ENCODE peak calls at places on chromosomes 4 and X, in nine cellular contexts. One of them, this sample, is unnamed. For H3K4me1, the result is how much of the 10 kb centered on the place peaks cover.

GRCh38 chr4:159105761-159106243 is 2.9 kb downstream of the RAPGEF2 start:
- DNase-seq in K562: no peak
- DNase-seq in astrocyte: peak
- DNase-seq in mammary epithelial cell: peak
- DNase-seq in mesenchymal stem cell: no peak
- DNase-seq in GM12878: peak
- DNase-seq in neuronal stem cell: no peak
- DNase-seq in OCI-LY7: no peak
- DNase-seq in IMR-90: peak
- DNase-seq in this sample: peak

GRCh38 chrX:51568586-51568985 is 50.1 kb downstream of the CENPVL3 start:
- DNase-seq in mesenchymal stem cell: peak
- DNase-seq in astrocyte: peak
- DNase-seq in OCI-LY7: no peak
- DNase-seq in neuronal stem cell: no peak
- DNase-seq in GM12878: no peak
- DNase-seq in IMR-90: peak
- DNase-seq in mammary epithelial cell: peak
- DNase-seq in K562: no peak
- DNase-seq in this sample: no peak

GRCh38 chr4:123892368-123892961 is 495.9 kb downstream of the SPRY1 start:
- DNase-seq in K562: no peak
- DNase-seq in OCI-LY7: no peak
- DNase-seq in neuronal stem cell: no peak
- DNase-seq in mammary epithelial cell: no peak
- DNase-seq in mesenchymal stem cell: peak
- DNase-seq in GM12878: no peak
- DNase-seq in astrocyte: no peak
- DNase-seq in IMR-90: peak
- DNase-seq in this sample: no peak

GRCh38 chr4:40372651-40373050 is 37.5 kb downstream of the CHRNA9 start:
- DNase-seq in mammary epithelial cell: no peak
- DNase-seq in GM12878: no peak
- DNase-seq in IMR-90: no peak
- DNase-seq in K562: no peak
- DNase-seq in neuronal stem cell: no peak
- DNase-seq in mesenchymal stem cell: no peak
- DNase-seq in OCI-LY7: no peak
- DNase-seq in astrocyte: no peak
- DNase-seq in this sample: no peak

GRCh38 chr4:185729300-185729912 is 82.6 kb downstream of the SORBS2 start:
- DNase-seq in IMR-90: no peak
- DNase-seq in mammary epithelial cell: no peak
- DNase-seq in K562: no peak
- DNase-seq in OCI-LY7: no peak
- DNase-seq in neuronal stem cell: no peak
- DNase-seq in mesenchymal stem cell: no peak
- DNase-seq in GM12878: no peak
- DNase-seq in astrocyte: no peak
- DNase-seq in this sample: no peak

GRCh38 chrX:19342331-19342906 is 1.3 kb upstream of the PDHA1 start:
- DNase-seq in astrocyte: no peak
- DNase-seq in neuronal stem cell: no peak
- DNase-seq in IMR-90: peak
- DNase-seq in mesenchymal stem cell: no peak
- DNase-seq in OCI-LY7: peak
- DNase-seq in mammary epithelial cell: no peak
- DNase-seq in K562: no peak
- DNase-seq in GM12878: no peak
- DNase-seq in this sample: no peak

GRCh38 chr4:128957459-128957858 is 135.9 kb downstream of the SCLT1 start:
- DNase-seq in K562: no peak
- DNase-seq in mammary epithelial cell: no peak
- DNase-seq in IMR-90: no peak
- DNase-seq in mesenchymal stem cell: no peak
- DNase-seq in astrocyte: no peak
- DNase-seq in OCI-LY7: no peak
- DNase-seq in GM12878: no peak
- DNase-seq in neuronal stem cell: no peak
- DNase-seq in this sample: no peak

GRCh38 chr4:22099896-22100295 is 151.3 kb upstream of the KCNIP4 start:
- DNase-seq in mammary epithelial cell: peak
- DNase-seq in astrocyte: peak
- DNase-seq in OCI-LY7: no peak
- DNase-seq in IMR-90: no peak
- DNase-seq in neuronal stem cell: no peak
- DNase-seq in GM12878: no peak
- DNase-seq in K562: no peak
- DNase-seq in mesenchymal stem cell: no peak
- DNase-seq in this sample: no peak

GRCh38 chr4:76801621-76802545 is 96.1 kb downstream of the SOWAHB start:
- DNase-seq in neuronal stem cell: peak
- DNase-seq in GM12878: no peak
- DNase-seq in mammary epithelial cell: no peak
- DNase-seq in K562: no peak
- DNase-seq in OCI-LY7: no peak
- DNase-seq in mesenchymal stem cell: peak
- DNase-seq in astrocyte: peak
- DNase-seq in IMR-90: no peak
- DNase-seq in this sample: no peak

DNA sequence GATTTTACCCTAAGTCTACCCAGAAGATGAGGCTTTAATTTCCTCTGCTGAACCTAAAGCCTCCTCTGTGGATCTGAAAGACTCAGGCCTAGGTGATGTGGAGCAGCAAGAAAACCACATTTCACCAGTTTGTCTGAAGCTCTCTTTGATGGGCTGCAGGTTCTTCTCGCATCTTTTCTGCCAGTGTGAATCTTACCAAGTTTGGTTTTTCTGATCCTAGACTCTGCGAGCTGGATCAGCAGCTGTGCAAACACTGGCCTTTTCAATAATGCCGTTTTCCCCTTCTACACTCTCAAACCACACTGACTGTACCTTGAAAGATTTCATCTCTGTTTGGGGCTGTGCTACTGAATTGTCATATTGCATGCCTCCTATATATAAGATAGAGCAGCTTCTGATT is 133.5 kb upstream of the FAM9C start:
- DNase-seq in K562: no peak
- DNase-seq in mammary epithelial cell: no peak
- DNase-seq in neuronal stem cell: no peak
- DNase-seq in mesenchymal stem cell: no peak
- DNase-seq in IMR-90: no peak
- DNase-seq in astrocyte: no peak
- DNase-seq in GM12878: no peak
- DNase-seq in OCI-LY7: no peak
- DNase-seq in this sample: no peak
- H2AFZ ChIP-seq in K562: no peak
- H2AFZ ChIP-seq in mammary epithelial cell: peak
- H2AFZ ChIP-seq in neuronal stem cell: no peak
- H2AFZ ChIP-seq in mesenchymal stem cell: no peak
- H2AFZ ChIP-seq in IMR-90: no peak
- H2AFZ ChIP-seq in astrocyte: no peak
- H2AFZ ChIP-seq in GM12878: no peak
- H2AFZ ChIP-seq in OCI-LY7: no peak
- H2AFZ ChIP-seq in this sample: no peak

GRCh38 chr4:26885912-26886274 is 25.3 kb downstream of the STIM2 start:
- DNase-seq in mammary epithelial cell: no peak
- DNase-seq in astrocyte: no peak
- DNase-seq in mesenchymal stem cell: no peak
- DNase-seq in neuronal stem cell: no peak
- DNase-seq in IMR-90: no peak
- DNase-seq in OCI-LY7: peak
- DNase-seq in K562: no peak
- DNase-seq in GM12878: peak
- DNase-seq in this sample: no peak
- H3K4me3 ChIP-seq in mammary epithelial cell: no peak
- H3K4me3 ChIP-seq in astrocyte: no peak
- H3K4me3 ChIP-seq in mesenchymal stem cell: no peak
- H3K4me3 ChIP-seq in neuronal stem cell: no peak
- H3K4me3 ChIP-seq in IMR-90: no peak
- H3K4me3 ChIP-seq in OCI-LY7: peak
- H3K4me3 ChIP-seq in K562: no peak
- H3K4me3 ChIP-seq in GM12878: peak
- H3K4me3 ChIP-seq in this sample: no peak

GRCh38 chr4:1716065-1716945 is 4.2 kb upstream of the SLBP start:
- DNase-seq in mammary epithelial cell: no peak
- DNase-seq in K562: no peak
- DNase-seq in IMR-90: no peak
- DNase-seq in OCI-LY7: no peak
- DNase-seq in neuronal stem cell: no peak
- DNase-seq in astrocyte: no peak
- DNase-seq in mesenchymal stem cell: no peak
- DNase-seq in GM12878: no peak
- DNase-seq in this sample: no peak

GRCh38 chr4:1721003-1721665 is at the start of the genes TACC3 and TMEM129:
- DNase-seq in OCI-LY7: peak
- DNase-seq in mesenchymal stem cell: peak
- DNase-seq in K562: peak
- DNase-seq in astrocyte: peak
- DNase-seq in IMR-90: peak
- DNase-seq in neuronal stem cell: peak
- DNase-seq in GM12878: peak
- DNase-seq in mammary epithelial cell: peak
- DNase-seq in this sample: peak

GRCh38 chr4:1720163-1720983 is 750 bp downstream of the TMEM129 start:
- DNase-seq in mesenchymal stem cell: peak
- DNase-seq in mammary epithelial cell: peak
- DNase-seq in GM12878: no peak
- DNase-seq in neuronal stem cell: peak
- DNase-seq in astrocyte: no peak
- DNase-seq in K562: peak
- DNase-seq in IMR-90: peak
- DNase-seq in OCI-LY7: peak
- DNase-seq in this sample: no peak

GRCh38 chr4:1717129-1718094 is 3.7 kb downstream of the TMEM129 start:
- DNase-seq in IMR-90: no peak
- DNase-seq in K562: no peak
- DNase-seq in GM12878: no peak
- DNase-seq in mesenchymal stem cell: no peak
- DNase-seq in mammary epithelial cell: no peak
- DNase-seq in astrocyte: no peak
- DNase-seq in neuronal stem cell: no peak
- DNase-seq in OCI-LY7: peak
- DNase-seq in this sample: no peak

DNA sequence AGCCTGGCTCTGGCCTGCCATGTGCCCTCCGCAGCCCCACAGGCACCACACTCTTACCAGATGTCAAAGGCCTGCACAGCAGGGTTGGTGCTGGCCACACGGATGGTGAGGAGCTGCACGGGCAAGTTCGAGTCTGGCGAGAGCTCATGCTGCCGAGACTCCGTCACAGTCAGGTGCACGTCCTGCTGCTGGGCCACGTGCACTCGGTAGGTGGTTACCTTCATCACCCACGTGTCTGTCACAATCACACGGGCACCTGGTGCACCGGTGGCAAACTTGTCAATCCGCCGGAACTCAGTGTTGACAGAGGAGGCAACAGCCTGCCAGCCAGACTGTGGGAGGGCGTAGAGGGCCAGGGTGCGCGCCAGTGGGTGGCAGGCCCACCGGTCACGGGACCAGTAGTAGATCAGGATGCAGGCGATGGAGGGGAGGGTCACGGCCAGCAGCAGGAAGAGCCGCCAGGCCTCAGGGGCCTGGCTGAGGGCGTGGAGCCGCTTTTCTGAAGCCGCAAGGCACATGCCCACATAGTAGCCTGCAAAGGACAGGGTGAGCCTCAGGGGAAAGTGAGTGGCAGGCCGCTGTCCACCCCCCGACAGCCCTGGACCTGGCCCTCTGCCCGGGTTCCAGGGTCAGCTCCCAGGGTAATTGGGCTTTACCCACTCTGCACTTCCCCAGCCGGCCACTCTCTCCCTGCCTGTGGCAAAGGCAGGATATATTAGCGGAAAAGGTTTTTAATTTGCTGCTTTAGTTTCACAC is 2.9 kb downstream of the TMEM129 start:
- DNase-seq in IMR-90: no peak
- DNase-seq in mammary epithelial cell: no peak
- DNase-seq in mesenchymal stem cell: no peak
- DNase-seq in neuronal stem cell: no peak
- DNase-seq in OCI-LY7: peak
- DNase-seq in K562: no peak
- DNase-seq in GM12878: no peak
- DNase-seq in astrocyte: no peak
- DNase-seq in this sample: no peak
- H3K4me1 ChIP-seq in IMR-90: under half
- H3K4me1 ChIP-seq in mammary epithelial cell: under half
- H3K4me1 ChIP-seq in mesenchymal stem cell: under half
- H3K4me1 ChIP-seq in neuronal stem cell: under half
- H3K4me1 ChIP-seq in OCI-LY7: half or more
- H3K4me1 ChIP-seq in K562: under half
- H3K4me1 ChIP-seq in GM12878: under half
- H3K4me1 ChIP-seq in astrocyte: under half
- H3K4me1 ChIP-seq in this sample: under half

GRCh38 chr4:121113680-121114079 is 41.3 kb upstream of the NDNF start:
- DNase-seq in mesenchymal stem cell: no peak
- DNase-seq in IMR-90: no peak
- DNase-seq in GM12878: peak
- DNase-seq in neuronal stem cell: no peak
- DNase-seq in K562: no peak
- DNase-seq in OCI-LY7: no peak
- DNase-seq in astrocyte: no peak
- DNase-seq in mammary epithelial cell: no peak
- DNase-seq in this sample: no peak

GRCh38 chr4:121112530-121112929 is 40.2 kb upstream of the NDNF start:
- DNase-seq in GM12878: no peak
- DNase-seq in OCI-LY7: no peak
- DNase-seq in mammary epithelial cell: no peak
- DNase-seq in IMR-90: no peak
- DNase-seq in mesenchymal stem cell: no peak
- DNase-seq in K562: no peak
- DNase-seq in neuronal stem cell: no peak
- DNase-seq in astrocyte: no peak
- DNase-seq in this sample: no peak

GRCh38 chr4:121107507-121107906 is 35.2 kb upstream of the NDNF start:
- DNase-seq in OCI-LY7: no peak
- DNase-seq in mammary epithelial cell: no peak
- DNase-seq in IMR-90: no peak
- DNase-seq in neuronal stem cell: no peak
- DNase-seq in K562: no peak
- DNase-seq in astrocyte: no peak
- DNase-seq in mesenchymal stem cell: no peak
- DNase-seq in GM12878: no peak
- DNase-seq in this sample: no peak

GRCh38 chr4:121108557-121108956 is 36.2 kb upstream of the NDNF start:
- DNase-seq in astrocyte: no peak
- DNase-seq in K562: no peak
- DNase-seq in mesenchymal stem cell: no peak
- DNase-seq in neuronal stem cell: no peak
- DNase-seq in IMR-90: no peak
- DNase-seq in OCI-LY7: no peak
- DNase-seq in mammary epithelial cell: no peak
- DNase-seq in GM12878: no peak
- DNase-seq in this sample: no peak
- H2AFZ ChIP-seq in astrocyte: no peak
- H2AFZ ChIP-seq in K562: no peak
- H2AFZ ChIP-seq in mesenchymal stem cell: no peak
- H2AFZ ChIP-seq in neuronal stem cell: no peak
- H2AFZ ChIP-seq in IMR-90: no peak
- H2AFZ ChIP-seq in OCI-LY7: no peak
- H2AFZ ChIP-seq in mammary epithelial cell: no peak
- H2AFZ ChIP-seq in GM12878: no peak
- H2AFZ ChIP-seq in this sample: no peak